ENCODE peak calls at places on chromosomes 1 and 21, in eight cellular contexts. One of them, this sample, is unnamed.
A peak's percentile ranks its signal among the peaks of the same experiment; 100 is the strongest.

GRCh38 chr1:21012937-21013336 is 163.8 kb downstream of the EIF4G3 start:
- DNase-seq in uterus: no peak
- DNase-seq in A673: peak; percentile 66
- DNase-seq in ascending aorta: no peak
- DNase-seq in body of pancreas: no peak
- DNase-seq in coronary artery: no peak
- DNase-seq in endodermal cell: no peak
- DNase-seq in Panc1: no peak
- DNase-seq in this sample: no peak

GRCh38 chr1:14857436-14858195 is 259.1 kb downstream of the KAZN start:
- DNase-seq in uterus: no peak
- DNase-seq in A673: no peak
- DNase-seq in ascending aorta: no peak
- DNase-seq in body of pancreas: no peak
- DNase-seq in coronary artery: no peak
- DNase-seq in endodermal cell: no peak
- DNase-seq in Panc1: no peak
- DNase-seq in this sample: no peak

GRCh38 chr1:89957063-89957462 is 37.8 kb upstream of the ZNF326 start:
- DNase-seq in uterus: no peak
- DNase-seq in A673: no peak
- DNase-seq in ascending aorta: no peak
- DNase-seq in body of pancreas: no peak
- DNase-seq in coronary artery: no peak
- DNase-seq in endodermal cell: no peak
- DNase-seq in Panc1: no peak
- DNase-seq in this sample: no peak

GRCh38 chr1:189336115-189337100 is 1141.3 kb downstream of the BRINP3 start:
- DNase-seq in uterus: no peak
- DNase-seq in A673: no peak
- DNase-seq in ascending aorta: no peak
- DNase-seq in body of pancreas: no peak
- DNase-seq in coronary artery: no peak
- DNase-seq in endodermal cell: no peak
- DNase-seq in Panc1: no peak
- DNase-seq in this sample: no peak

GRCh38 chr1:50108497-50109073 is at the start of gene ELAVL4:
- DNase-seq in uterus: no peak
- DNase-seq in A673: peak; percentile 1
- DNase-seq in ascending aorta: no peak
- DNase-seq in body of pancreas: peak; percentile 13
- DNase-seq in coronary artery: no peak
- DNase-seq in endodermal cell: peak; percentile 48
- DNase-seq in Panc1: no peak
- DNase-seq in this sample: no peak

GRCh38 chr21:44337941-44338895 is 972 bp downstream of the CFAP410 start:
- DNase-seq in uterus: peak; percentile 74
- DNase-seq in A673: peak; percentile 33
- DNase-seq in ascending aorta: no peak
- DNase-seq in body of pancreas: peak; percentile 78
- DNase-seq in coronary artery: peak; percentile 92
- DNase-seq in endodermal cell: peak; percentile 90
- DNase-seq in Panc1: peak; percentile 17
- DNase-seq in this sample: peak; percentile 17

GRCh38 chr1:173332026-173332425 is 124.9 kb upstream of the TNFSF4 start:
- DNase-seq in uterus: peak; percentile 20
- DNase-seq in A673: no peak
- DNase-seq in ascending aorta: no peak
- DNase-seq in body of pancreas: no peak
- DNase-seq in coronary artery: no peak
- DNase-seq in endodermal cell: no peak
- DNase-seq in Panc1: no peak
- DNase-seq in this sample: no peak

GRCh38 chr1:109425391-109425790 is 857 bp downstream of the PSMA5 start:
- DNase-seq in uterus: no peak
- DNase-seq in A673: peak; percentile 5
- DNase-seq in ascending aorta: no peak
- DNase-seq in body of pancreas: no peak
- DNase-seq in coronary artery: no peak
- DNase-seq in endodermal cell: no peak
- DNase-seq in Panc1: no peak
- DNase-seq in this sample: no peak

GRCh38 chr1:113980120-113980519 is 846 bp downstream of the OLFML3 start:
- DNase-seq in uterus: peak; percentile 82
- DNase-seq in A673: peak; percentile 84
- DNase-seq in ascending aorta: no peak
- DNase-seq in body of pancreas: peak; percentile 55
- DNase-seq in coronary artery: no peak
- DNase-seq in endodermal cell: no peak
- DNase-seq in Panc1: no peak
- DNase-seq in this sample: no peak

GRCh38 chr1:234771642-234772344 is 161.8 kb upstream of the IRF2BP2 start:
- DNase-seq in uterus: no peak
- DNase-seq in A673: peak; percentile 3
- DNase-seq in ascending aorta: no peak
- DNase-seq in body of pancreas: no peak
- DNase-seq in coronary artery: peak; percentile 55
- DNase-seq in endodermal cell: peak; percentile 49
- DNase-seq in Panc1: no peak
- DNase-seq in this sample: no peak

GRCh38 chr1:113088972-113089371 is 16.0 kb downstream of the LRIG2 start:
- DNase-seq in uterus: no peak
- DNase-seq in A673: no peak
- DNase-seq in ascending aorta: no peak
- DNase-seq in body of pancreas: no peak
- DNase-seq in coronary artery: no peak
- DNase-seq in endodermal cell: no peak
- DNase-seq in Panc1: no peak
- DNase-seq in this sample: no peak

GRCh38 chr1:20704390-20705301 is 13.2 kb downstream of the KIF17 start:
- DNase-seq in uterus: no peak
- DNase-seq in A673: no peak
- DNase-seq in ascending aorta: no peak
- DNase-seq in body of pancreas: no peak
- DNase-seq in coronary artery: no peak
- DNase-seq in endodermal cell: no peak
- DNase-seq in Panc1: no peak
- DNase-seq in this sample: no peak

GRCh38 chr1:157377216-157377821 is 175.0 kb downstream of the FCRL5 start:
- DNase-seq in uterus: no peak
- DNase-seq in A673: peak; percentile 59
- DNase-seq in ascending aorta: no peak
- DNase-seq in body of pancreas: peak; percentile 28
- DNase-seq in coronary artery: no peak
- DNase-seq in endodermal cell: peak; percentile 94
- DNase-seq in Panc1: no peak
- DNase-seq in this sample: no peak

GRCh38 chr1:85911742-85912141 is 203.5 kb upstream of the ZNHIT6 start:
- DNase-seq in uterus: no peak
- DNase-seq in A673: peak; percentile 5
- DNase-seq in ascending aorta: no peak
- DNase-seq in body of pancreas: no peak
- DNase-seq in coronary artery: no peak
- DNase-seq in endodermal cell: no peak
- DNase-seq in Panc1: peak; percentile 22
- DNase-seq in this sample: no peak
- TF ChIP-seq CTCF in uterus: no peak
- TF ChIP-seq CTCF in A673: peak; percentile 53
- TF ChIP-seq CTCF in ascending aorta: no peak
- TF ChIP-seq CTCF in body of pancreas: no peak
- TF ChIP-seq CTCF in coronary artery: no peak
- TF ChIP-seq CTCF in endodermal cell: peak; percentile 64
- TF ChIP-seq CTCF in Panc1: peak; percentile 77
- TF ChIP-seq CTCF in this sample: peak; percentile 7

GRCh38 chr1:207839083-207839413 is 71.9 kb downstream of the CD34 start:
- DNase-seq in uterus: no peak
- DNase-seq in A673: no peak
- DNase-seq in ascending aorta: no peak
- DNase-seq in body of pancreas: no peak
- DNase-seq in coronary artery: no peak
- DNase-seq in endodermal cell: no peak
- DNase-seq in Panc1: no peak
- DNase-seq in this sample: no peak
- H3K27ac ChIP-seq in uterus: peak overlapping the region; percentile 37
- H3K27ac ChIP-seq in A673: no peak overlapping the region
- H3K27ac ChIP-seq in ascending aorta: peak overlapping the region; percentile 64
- H3K27ac ChIP-seq in body of pancreas: peak overlapping the region; percentile 22
- H3K27ac ChIP-seq in coronary artery: peak overlapping the region; percentile 40
- H3K27ac ChIP-seq in endodermal cell: no peak overlapping the region
- H3K27ac ChIP-seq in Panc1: no peak overlapping the region
- H3K27ac ChIP-seq in this sample: peak overlapping the region; percentile 71

DNA sequence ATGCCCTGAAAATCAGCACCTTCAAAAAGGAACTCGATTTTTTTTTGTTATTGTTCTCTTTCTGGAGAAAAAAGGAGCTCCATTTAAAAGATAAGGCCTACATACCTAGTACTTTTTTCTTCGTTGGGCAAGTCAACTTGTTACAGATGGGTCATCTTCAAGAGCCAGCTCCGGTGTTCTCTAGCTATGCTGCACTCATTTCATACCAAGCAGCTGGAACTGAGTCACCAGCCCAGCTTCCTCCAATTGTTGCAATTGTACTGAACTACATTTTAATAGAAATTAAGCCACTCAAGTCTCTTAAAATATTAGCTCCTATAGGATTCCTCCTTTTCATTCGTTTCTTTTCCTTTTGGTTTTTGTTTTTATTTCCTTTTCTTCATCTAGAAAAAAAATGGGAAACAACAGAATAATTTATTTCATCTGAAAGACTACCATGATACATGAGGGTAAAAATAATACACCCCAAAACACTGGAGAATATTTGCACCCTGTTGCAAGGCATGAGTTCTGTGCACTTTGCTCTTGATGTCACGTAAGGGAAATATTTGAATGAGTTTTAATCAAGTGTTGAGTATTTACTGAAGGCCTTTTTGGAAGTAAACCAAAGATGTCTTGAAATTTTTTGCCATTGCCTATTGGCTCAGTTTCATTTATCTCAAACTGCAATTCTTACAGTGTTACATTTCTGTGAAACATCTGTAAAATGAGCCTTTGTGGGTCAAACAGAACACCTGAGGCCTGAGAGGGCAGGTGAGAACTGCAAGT is 60.5 kb downstream of the CLIC4 start:
- DNase-seq in uterus: no peak
- DNase-seq in A673: no peak
- DNase-seq in ascending aorta: no peak
- DNase-seq in body of pancreas: no peak
- DNase-seq in coronary artery: no peak
- DNase-seq in endodermal cell: no peak
- DNase-seq in Panc1: no peak
- DNase-seq in this sample: no peak
- TF ChIP-seq CTCF in uterus: no peak
- TF ChIP-seq CTCF in A673: no peak
- TF ChIP-seq CTCF in ascending aorta: no peak
- TF ChIP-seq CTCF in body of pancreas: no peak
- TF ChIP-seq CTCF in coronary artery: no peak
- TF ChIP-seq CTCF in endodermal cell: no peak
- TF ChIP-seq CTCF in Panc1: no peak
- TF ChIP-seq CTCF in this sample: no peak

GRCh38 chr1:8468751-8469150 is 150.8 kb downstream of the SLC45A1 start:
- DNase-seq in uterus: no peak
- DNase-seq in A673: no peak
- DNase-seq in ascending aorta: no peak
- DNase-seq in body of pancreas: no peak
- DNase-seq in coronary artery: no peak
- DNase-seq in endodermal cell: no peak
- DNase-seq in Panc1: no peak
- DNase-seq in this sample: no peak

GRCh38 chr1:8464377-8464776 is 146.5 kb downstream of the SLC45A1 start:
- DNase-seq in uterus: no peak
- DNase-seq in A673: no peak
- DNase-seq in ascending aorta: no peak
- DNase-seq in body of pancreas: no peak
- DNase-seq in coronary artery: no peak
- DNase-seq in endodermal cell: peak; percentile 77
- DNase-seq in Panc1: no peak
- DNase-seq in this sample: no peak

GRCh38 chr1:8465692-8466091 is 147.8 kb downstream of the SLC45A1 start:
- DNase-seq in uterus: no peak
- DNase-seq in A673: no peak
- DNase-seq in ascending aorta: no peak
- DNase-seq in body of pancreas: no peak
- DNase-seq in coronary artery: no peak
- DNase-seq in endodermal cell: no peak
- DNase-seq in Panc1: no peak
- DNase-seq in this sample: no peak

GRCh38 chr1:8464987-8465386 is 147.1 kb downstream of the SLC45A1 start:
- DNase-seq in uterus: no peak
- DNase-seq in A673: peak; percentile 50
- DNase-seq in ascending aorta: no peak
- DNase-seq in body of pancreas: no peak
- DNase-seq in coronary artery: no peak
- DNase-seq in endodermal cell: no peak
- DNase-seq in Panc1: no peak
- DNase-seq in this sample: no peak

DNA sequence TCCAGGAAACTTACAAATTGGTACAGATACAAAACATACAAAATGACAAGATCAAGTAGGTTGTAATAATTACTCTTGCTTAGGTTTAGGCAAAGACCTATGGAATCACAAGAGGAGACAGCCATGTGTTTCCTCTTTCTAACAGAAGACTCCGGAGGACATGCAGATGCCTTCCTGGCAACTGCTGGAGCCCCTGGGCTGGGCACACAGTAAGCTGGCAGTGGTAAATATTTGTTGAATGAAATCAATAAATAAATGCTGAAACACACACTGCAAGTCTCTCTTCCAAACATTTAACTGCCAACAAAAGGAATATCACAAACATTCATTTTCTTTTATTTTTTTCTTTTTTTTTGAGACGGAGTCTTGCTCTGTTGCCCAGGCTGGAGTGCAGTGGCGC is 149.4 kb downstream of the SLC45A1 start:
- DNase-seq in uterus: no peak
- DNase-seq in A673: no peak
- DNase-seq in ascending aorta: no peak
- DNase-seq in body of pancreas: no peak
- DNase-seq in coronary artery: no peak
- DNase-seq in endodermal cell: no peak
- DNase-seq in Panc1: no peak
- DNase-seq in this sample: no peak
- H3K27ac ChIP-seq in uterus: peak overlapping the region; percentile 95
- H3K27ac ChIP-seq in A673: no peak overlapping the region
- H3K27ac ChIP-seq in ascending aorta: no peak overlapping the region
- H3K27ac ChIP-seq in body of pancreas: no peak overlapping the region
- H3K27ac ChIP-seq in coronary artery: no peak overlapping the region
- H3K27ac ChIP-seq in endodermal cell: no peak overlapping the region
- H3K27ac ChIP-seq in Panc1: no peak overlapping the region
- H3K27ac ChIP-seq in this sample: no peak overlapping the region